ENCODE peak calls at places on chromosome 16, in nine cellular contexts. U, O, W, I, K, A, D, B and S are unnamed samples.

GRCh38 chr16:13083687-13084086 is 182.3 kb downstream of the SHISA9 start:
- DNase-seq in U (no peak), O (no peak), W (no peak), I (no peak), K (no peak), A (no peak), D (no peak), B (no peak), S (no peak)

GRCh38 chr16:52069866-52070265 is 477.1 kb downstream of the TOX3 start:
- DNase-seq in U (no peak), O (no peak), W (no peak), I (no peak), K (no peak), A (no peak), D (peak), B (no peak), S (peak)

GRCh38 chr16:23025692-23026305 is 123.5 kb downstream of the USP31 start:
- DNase-seq in U (peak), O (no peak), W (no peak), I (no peak), K (no peak), A (no peak), D (peak), B (no peak), S (peak)

GRCh38 chr16:20675488-20676267 is 21.8 kb downstream of the ACSM1 start:
- DNase-seq in U (no peak), O (peak), W (no peak), I (no peak), K (no peak), A (no peak), D (peak), B (no peak), S (peak)

GRCh38 chr16:90015586-90016338 is 3.5 kb downstream of the DBNDD1 start:
- DNase-seq in U (no peak), O (no peak), W (no peak), I (no peak), K (no peak), A (no peak), D (no peak), B (no peak), S (no peak)

GRCh38 chr16:88503771-88504488 is 50.9 kb downstream of the ZFPM1 start:
- DNase-seq in U (no peak), O (no peak), W (no peak), I (no peak), K (no peak), A (no peak), D (no peak), B (no peak), S (no peak)

GRCh38 chr16:11310997-11311561 is 29.9 kb upstream of the PRM1 start:
- DNase-seq in U (no peak), O (no peak), W (no peak), I (no peak), K (peak), A (no peak), D (no peak), B (no peak), S (no peak)

GRCh38 chr16:70342016-70342415 is 4.7 kb upstream of the DDX19A start:
- DNase-seq in U (no peak), O (no peak), W (no peak), I (no peak), K (no peak), A (no peak), D (no peak), B (no peak), S (no peak)

GRCh38 chr16:53098526-53099317 is 43.9 kb downstream of the CHD9 start:
- DNase-seq in U (peak), O (peak), W (peak), I (peak), K (peak), A (peak), D (peak), B (no peak), S (peak)

GRCh38 chr16:66399031-66399430 is 28.1 kb upstream of the BEAN1 start:
- DNase-seq in U (no peak), O (no peak), W (no peak), I (no peak), K (no peak), A (no peak), D (peak), B (no peak), S (no peak)

GRCh38 chr16:4626396-4626795 is 1.8 kb downstream of the MGRN1 start:
- DNase-seq in U (no peak), O (no peak), W (no peak), I (no peak), K (no peak), A (no peak), D (no peak), B (no peak), S (no peak)

GRCh38 chr16:84085774-84086173 is 31.0 kb downstream of the MBTPS1 start:
- DNase-seq in U (no peak), O (no peak), W (no peak), I (no peak), K (peak), A (no peak), D (no peak), B (no peak), S (no peak)

GRCh38 chr16:70320121-70320520 is 21.1 kb downstream of the DDX19B start:
- DNase-seq in U (no peak), O (no peak), W (no peak), I (no peak), K (no peak), A (no peak), D (no peak), B (no peak), S (no peak)

GRCh38 chr16:17780181-17780580 is 309.4 kb upstream of the XYLT1 start:
- DNase-seq in U (no peak), O (no peak), W (no peak), I (no peak), K (no peak), A (no peak), D (no peak), B (no peak), S (no peak)

GRCh38 chr16:2178321-2179106 is 17.9 kb downstream of the CASKIN1 start:
- DNase-seq in U (no peak), O (peak), W (no peak), I (no peak), K (no peak), A (no peak), D (peak), B (no peak), S (no peak)

GRCh38 chr16:69294051-69294450 is 17.1 kb upstream of the VPS4A start:
- DNase-seq in U (no peak), O (no peak), W (no peak), I (no peak), K (no peak), A (no peak), D (no peak), B (no peak), S (no peak)

GRCh38 chr16:70770968-70771552 is 29.9 kb downstream of the VAC14 start:
- DNase-seq in U (no peak), O (peak), W (peak), I (peak), K (no peak), A (peak), D (peak), B (peak), S (peak)

GRCh38 chr16:28572659-28573510 is 19.2 kb downstream of the SGF29 start:
- DNase-seq in U (no peak), O (no peak), W (no peak), I (no peak), K (no peak), A (no peak), D (peak), B (no peak), S (no peak)

GRCh38 chr16:57982345-57982744 is 11.4 kb upstream of the CNGB1 start:
- DNase-seq in U (no peak), O (no peak), W (no peak), I (no peak), K (no peak), A (no peak), D (no peak), B (no peak), S (no peak)

GRCh38 chr16:11736903-11737302 is 5.8 kb downstream of the TXNDC11 start:
- DNase-seq in U (no peak), O (no peak), W (no peak), I (no peak), K (no peak), A (no peak), D (no peak), B (no peak), S (no peak)

GRCh38 chr16:31061126-31061812 is 12.8 kb downstream of the ZNF668 start:
- DNase-seq in U (no peak), O (no peak), W (no peak), I (no peak), K (no peak), A (no peak), D (no peak), B (no peak), S (no peak)

GRCh38 chr16:27405546-27406451 is 3.8 kb downstream of the IL21R start:
- DNase-seq in U (no peak), O (peak), W (no peak), I (no peak), K (no peak), A (no peak), D (peak), B (no peak), S (no peak)

GRCh38 chr16:320206-320605 is 32.3 kb downstream of the AXIN1 start:
- DNase-seq in U (no peak), O (no peak), W (no peak), I (no peak), K (no peak), A (no peak), D (no peak), B (no peak), S (no peak)

GRCh38 chr16:69718365-69718764 is 8.0 kb downstream of the NQO1 start:
- DNase-seq in U (no peak), O (no peak), W (no peak), I (no peak), K (no peak), A (no peak), D (no peak), B (no peak), S (no peak)

GRCh38 chr16:194516-194915 is 14.3 kb downstream of the HBQ1 start:
- DNase-seq in U (no peak), O (no peak), W (no peak), I (no peak), K (no peak), A (no peak), D (no peak), B (no peak), S (no peak)

GRCh38 chr16:62277942-62278341 is 241.7 kb upstream of the CDH8 start:
- DNase-seq in U (no peak), O (no peak), W (no peak), I (no peak), K (no peak), A (no peak), D (no peak), B (no peak), S (no peak)

GRCh38 chr16:28279006-28279405 is 13.3 kb upstream of the SBK1 start:
- DNase-seq in U (no peak), O (peak), W (no peak), I (no peak), K (no peak), A (no peak), D (no peak), B (no peak), S (no peak)

GRCh38 chr16:24130494-24131085 is 125.5 kb upstream of the CACNG3 start:
- DNase-seq in U (no peak), O (no peak), W (no peak), I (no peak), K (no peak), A (no peak), D (no peak), B (no peak), S (no peak)